ENCODE peak calls at places on chromosomes 4 and X, in four cellular contexts. O is MCF 10A, L is ascending aorta, Z is B cell. M is an unnamed sample.

GRCh38 chr4:147491076-147491475 is 10.2 kb downstream of the EDNRA start:
- DNase-seq in O (no peak), L (no peak), Z (no peak), M (no peak)

GRCh38 chr4:48370260-48371134 is 29.2 kb downstream of the SLAIN2 start:
- DNase-seq in O (no peak), L (no peak), Z (no peak), M (no peak)

GRCh38 chr4:111781611-111782010 is 363.6 kb upstream of the FAM241A start:
- DNase-seq in O (peak), L (no peak), Z (no peak), M (no peak)

GRCh38 chr4:169383724-169384123 is 113.0 kb upstream of the SH3RF1 start:
- DNase-seq in O (peak), L (no peak), Z (no peak), M (no peak)

GRCh38 chrX:93673056-93673868 is at the start of gene NAP1L3:
- DNase-seq in O (no peak), L (peak), Z (peak), M (peak)

GRCh38 chr4:30881985-30882384 is 161.8 kb downstream of the PCDH7 start:
- DNase-seq in O (no peak), L (no peak), Z (no peak), M (no peak)

GRCh38 chr4:61375316-61375715 is 175.2 kb downstream of the ADGRL3 start:
- DNase-seq in O (peak), L (no peak), Z (no peak), M (no peak)

GRCh38 chr4:176964116-176964691 is 171.5 kb upstream of the VEGFC start:
- DNase-seq in O (peak), L (no peak), Z (no peak), M (no peak)

GRCh38 chrX:9708923-9709553 is 56.6 kb downstream of the GPR143 start:
- DNase-seq in O (peak), L (peak), Z (peak), M (peak)

DNA sequence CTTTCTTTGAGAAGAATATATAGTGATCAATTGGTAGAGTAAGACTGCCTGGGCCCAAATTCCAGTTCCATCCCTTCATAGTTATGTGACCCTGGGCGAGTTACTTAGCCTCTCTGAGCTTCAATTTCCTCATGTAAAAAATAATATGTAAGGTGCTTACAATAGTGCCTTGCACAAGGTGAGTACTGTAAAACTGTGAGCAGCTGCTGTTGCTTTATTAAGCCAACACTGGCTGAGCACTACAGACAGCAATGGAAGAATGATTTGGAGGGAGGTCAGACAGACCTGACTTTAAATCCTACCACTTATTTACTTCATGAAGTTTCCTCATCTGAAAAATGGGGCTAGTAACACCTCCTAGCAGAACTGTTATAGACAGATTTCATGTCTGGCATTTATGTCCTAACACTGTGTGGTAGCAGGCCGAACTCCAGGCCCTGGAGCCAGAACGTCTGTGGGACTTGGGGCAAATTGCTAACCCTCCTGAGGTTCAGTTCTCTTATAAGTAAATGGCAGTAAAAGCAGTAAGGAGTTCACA is 53.8 kb downstream of the RNF150 start:
- DNase-seq in O (no peak), L (no peak), Z (no peak), M (no peak)
- TF ChIP-seq CTCF in O (no peak), L (no peak), Z (no peak), M (no peak)

DNA sequence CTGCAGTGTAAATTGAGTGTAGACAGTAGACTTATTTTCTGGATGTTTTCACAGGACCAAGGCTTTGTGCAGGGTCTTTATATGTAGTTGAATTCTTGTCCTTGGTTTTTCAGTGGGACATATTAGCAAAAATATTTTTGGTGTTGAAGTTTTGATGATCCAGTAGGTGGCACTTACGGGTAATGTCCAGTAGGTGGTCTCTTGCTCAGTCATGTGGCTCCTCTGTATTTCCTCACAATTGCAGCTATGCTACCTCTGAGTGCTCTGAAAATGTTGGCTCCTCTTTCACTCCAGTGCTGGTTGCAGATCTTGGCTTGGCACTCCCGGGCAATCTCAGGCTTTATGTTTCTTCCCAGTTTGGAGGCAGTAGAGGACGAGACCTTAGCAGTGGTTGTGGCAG is 419.8 kb upstream of the AMOT start:
- DNase-seq in O (peak), L (no peak), Z (no peak), M (no peak)
- TF ChIP-seq CTCF in O (no peak), L (no peak), Z (no peak), M (no peak)

GRCh38 chr4:11622961-11623725 is 194.4 kb upstream of the HS3ST1 start:
- DNase-seq in O (no peak), L (no peak), Z (no peak), M (no peak)

GRCh38 chr4:11624370-11624769 is 195.7 kb upstream of the HS3ST1 start:
- DNase-seq in O (peak), L (no peak), Z (no peak), M (no peak)

GRCh38 chr4:11625206-11625605 is 196.5 kb upstream of the HS3ST1 start:
- DNase-seq in O (no peak), L (no peak), Z (no peak), M (no peak)

GRCh38 chr4:11626046-11626445 is 197.4 kb upstream of the HS3ST1 start:
- DNase-seq in O (peak), L (no peak), Z (no peak), M (no peak)

DNA sequence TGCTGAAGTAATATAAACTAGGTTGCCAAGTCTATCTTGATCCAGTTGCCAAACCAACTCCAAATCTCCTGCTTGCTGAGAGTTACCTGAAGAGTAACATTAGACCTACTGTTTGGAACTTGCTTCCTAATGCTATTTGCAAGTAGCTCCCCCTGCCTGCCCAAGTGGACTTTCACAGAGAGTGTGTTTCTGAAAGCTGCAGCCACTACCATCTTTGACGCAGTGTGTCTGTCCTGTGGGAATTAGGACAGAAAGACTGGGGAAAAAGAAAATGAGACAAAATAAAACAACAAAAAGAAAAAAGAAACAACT is 195.0 kb upstream of the HS3ST1 start:
- DNase-seq in O (peak), L (no peak), Z (peak), M (no peak)
- TF ChIP-seq CTCF in O (peak), L (no peak), Z (no peak), M (peak)

GRCh38 chr4:1726146-1726934 is 5.0 kb downstream of the TACC3 start:
- DNase-seq in O (peak), L (peak), Z (peak), M (peak)
- TF ChIP-seq CTCF in O (peak), L (peak), Z (peak), M (peak)

GRCh38 chrX:147476008-147476407 is 435.7 kb upstream of the FMR1 start:
- DNase-seq in O (peak), L (no peak), Z (no peak), M (peak)
- TF ChIP-seq CTCF in O (peak), L (no peak), Z (no peak), M (peak)

M was measured in GM10248.